ENCODE peak calls at places on chromosomes 13 and 19, in four cellular contexts. G is heart right ventricle; T is heart left ventricle; D is CD8-positive, alpha-beta T cell. B is an unnamed sample.

GRCh38 chr13:32117696-32118095 is 86.1 kb downstream of the FRY start:
- DNase-seq in D (no peak), T (peak; percentile 69), G (peak; percentile 71), B (peak; percentile 70)

GRCh38 chr19:52646571-52647222 is 8.5 kb upstream of the ZNF83 start:
- DNase-seq in G (no peak), D (no peak), T (no peak), B (no peak)

GRCh38 chr19:4705413-4706131 is 18.1 kb downstream of the DPP9 start:
- DNase-seq in D (no peak), G (no peak), T (no peak), B (no peak)

GRCh38 chr13:98856983-98857382 is 104.5 kb upstream of the SLC15A1 start:
- DNase-seq in T (no peak), G (no peak), D (no peak), B (no peak)

GRCh38 chr19:34241513-34242337 is 12.6 kb upstream of the GARRE1 start:
- DNase-seq in T (no peak), D (peak; percentile 13), G (no peak), B (no peak)

GRCh38 chr13:31987071-31987470 is 44.5 kb upstream of the FRY start:
- DNase-seq in D (no peak), G (no peak), T (no peak), B (no peak)

GRCh38 chr13:44843403-44843802 is 145.9 kb downstream of the NUFIP1 start:
- DNase-seq in D (no peak), G (no peak), T (no peak), B (no peak)

GRCh38 chr19:31099470-31100190 is 249.6 kb downstream of the TSHZ3 start:
- DNase-seq in D (no peak), G (no peak), T (no peak), B (no peak)

GRCh38 chr19:16587031-16588023 is 15.1 kb upstream of the SLC35E1 start:
- DNase-seq in G (no peak), T (no peak), D (peak; percentile 72), B (peak; percentile 81)

GRCh38 chr19:44202470-44202869 is 9.9 kb upstream of the ZNF227 start:
- DNase-seq in D (no peak), G (no peak), T (no peak), B (no peak)

GRCh38 chr19:12773571-12773970 is 1.8 kb downstream of the HOOK2 start:
- DNase-seq in D (no peak), G (peak; percentile 51), T (no peak), B (no peak)

GRCh38 chr19:12665646-12666304 is 767 bp downstream of the MAN2B1 start:
- DNase-seq in T (no peak), G (no peak), D (no peak), B (no peak)

GRCh38 chr13:113936566-113936965 is 37.3 kb downstream of the C13orf46 start:
- DNase-seq in T (no peak), D (no peak), G (no peak), B (peak; percentile 54)

GRCh38 chr19:42048992-42049391 is 21.0 kb downstream of the GRIK5 start:
- DNase-seq in D (no peak), T (no peak), G (no peak), B (no peak)

GRCh38 chr19:33445752-33446070 is 72.2 kb downstream of the CEBPG start:
- DNase-seq in G (no peak), D (no peak), T (no peak), B (peak; percentile 36)

GRCh38 chr19:30647891-30648290 is 275.7 kb downstream of the ZNF536 start:
- DNase-seq in T (no peak), G (no peak), D (no peak), B (no peak)

GRCh38 chr13:83162493-83162892 is 719.8 kb downstream of the SLITRK1 start:
- DNase-seq in G (no peak), T (no peak), D (no peak), B (no peak)

GRCh38 chr19:35805518-35806102 is 7.0 kb downstream of the PRODH2 start:
- DNase-seq in D (no peak), T (no peak), G (no peak), B (no peak)

GRCh38 chr13:95463516-95463915 is 89.0 kb upstream of the CLDN10 start:
- DNase-seq in G (no peak), T (no peak), D (no peak), B (no peak)

GRCh38 chr19:52662631-52663030 is 24.5 kb upstream of the ZNF83 start:
- DNase-seq in T (no peak), D (no peak), G (no peak), B (no peak)

GRCh38 chr19:39916236-39916635 is 18.2 kb downstream of the FCGBP start:
- DNase-seq in D (no peak), T (no peak), G (no peak), B (peak; percentile 43)

GRCh38 chr19:52190679-52191293 is 934 bp downstream of the PPP2R1A start:
- DNase-seq in D (no peak), T (peak; percentile 52), G (peak; percentile 56), B (peak; percentile 83)

DNA sequence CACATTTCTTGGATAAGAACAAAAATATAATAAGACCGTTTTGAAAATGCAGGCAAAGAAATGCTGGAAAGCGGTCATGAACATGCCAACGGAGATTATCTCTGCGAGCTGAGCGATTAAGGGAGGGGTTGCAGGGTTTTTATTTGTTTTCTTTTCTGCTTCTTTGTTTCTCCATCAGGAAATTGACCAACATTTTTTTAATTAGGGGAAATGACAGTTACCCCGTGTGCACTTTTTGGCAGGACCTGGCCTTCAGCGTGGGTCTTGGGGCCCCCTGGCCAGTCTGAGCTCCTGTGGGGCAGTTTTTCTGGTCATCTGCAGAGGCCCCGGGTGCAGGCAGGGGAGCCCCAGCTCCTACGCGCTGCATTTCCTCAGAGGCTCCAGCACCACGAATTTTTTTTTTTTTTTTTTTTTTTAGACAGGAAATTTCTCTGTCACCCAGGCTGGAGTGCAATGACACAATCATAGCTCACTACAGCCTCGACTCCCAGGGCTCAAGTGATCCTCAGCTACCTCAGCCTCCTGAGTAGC is 31.3 kb upstream of the HOMER3 start:
- DNase-seq in D (no peak), G (no peak), T (no peak), B (no peak)
- H3K27ac ChIP-seq in D (no peak overlapping the region), G (peak overlapping the region; percentile 35), T (peak overlapping the region; percentile 18), B (no peak overlapping the region)

GRCh38 chr19:50511069-50511822 is at the start of gene JOSD2:
- DNase-seq in G (peak; percentile 98), T (peak; percentile 98), D (peak; percentile 95), B (peak; percentile 100)
- H3K4me1 ChIP-seq in G (peaks cover 13% of the 10 kb centered on the region), T (peaks cover 10% of the 10 kb centered on the region), D (peaks cover 16% of the 10 kb centered on the region), B (peaks cover 6% of the 10 kb centered on the region)

DNA sequence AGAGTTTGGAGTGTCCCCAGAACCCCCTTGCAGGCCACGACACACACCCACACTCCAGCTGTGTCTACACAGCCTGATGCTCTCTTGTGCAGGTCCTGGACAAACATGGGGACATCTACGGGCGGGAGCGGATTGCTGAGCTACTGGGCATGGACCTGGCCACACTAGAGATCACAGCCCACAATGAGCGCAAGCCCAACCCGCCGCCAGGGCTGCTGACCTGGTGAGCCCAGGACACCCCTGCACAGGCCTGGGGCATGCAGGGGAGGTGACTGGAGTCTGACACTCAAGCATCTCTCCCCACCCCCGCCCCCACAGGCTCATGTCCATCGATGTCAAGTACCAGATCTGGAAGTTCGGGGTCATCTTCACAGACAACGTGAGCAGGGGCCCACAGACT is 39.9 kb downstream of the MAP4K1 start:
- DNase-seq in G (no peak), D (no peak), T (no peak), B (no peak)
- H3K27ac ChIP-seq in G (no peak overlapping the region), D (no peak overlapping the region), T (no peak overlapping the region), B (no peak overlapping the region)

DNA sequence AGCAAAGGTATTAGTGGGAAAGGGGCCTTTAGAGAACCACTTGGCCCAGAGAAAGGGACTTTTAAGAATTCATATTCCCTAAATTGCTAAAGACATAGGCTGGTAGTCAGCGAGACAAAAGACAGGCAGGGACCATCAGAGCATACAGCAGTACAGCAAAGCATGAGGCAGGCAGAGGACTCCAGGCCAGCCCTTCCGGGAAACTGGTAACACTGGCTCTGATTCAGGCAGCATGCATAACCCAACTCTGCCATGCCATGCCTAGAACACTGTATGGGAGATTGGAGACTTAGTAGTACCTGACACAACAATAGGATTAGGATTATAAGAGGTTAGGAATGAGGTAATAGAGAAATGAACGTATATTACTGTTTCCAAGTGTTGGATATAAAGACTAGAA is 34.9 kb downstream of the CAB39L start:
- DNase-seq in D (no peak), T (no peak), G (no peak), B (no peak)
- H3K4me1 ChIP-seq in D (no peaks in the 10 kb centered on the region), T (no peaks in the 10 kb centered on the region), G (no peaks in the 10 kb centered on the region), B (no peaks in the 10 kb centered on the region)

DNA sequence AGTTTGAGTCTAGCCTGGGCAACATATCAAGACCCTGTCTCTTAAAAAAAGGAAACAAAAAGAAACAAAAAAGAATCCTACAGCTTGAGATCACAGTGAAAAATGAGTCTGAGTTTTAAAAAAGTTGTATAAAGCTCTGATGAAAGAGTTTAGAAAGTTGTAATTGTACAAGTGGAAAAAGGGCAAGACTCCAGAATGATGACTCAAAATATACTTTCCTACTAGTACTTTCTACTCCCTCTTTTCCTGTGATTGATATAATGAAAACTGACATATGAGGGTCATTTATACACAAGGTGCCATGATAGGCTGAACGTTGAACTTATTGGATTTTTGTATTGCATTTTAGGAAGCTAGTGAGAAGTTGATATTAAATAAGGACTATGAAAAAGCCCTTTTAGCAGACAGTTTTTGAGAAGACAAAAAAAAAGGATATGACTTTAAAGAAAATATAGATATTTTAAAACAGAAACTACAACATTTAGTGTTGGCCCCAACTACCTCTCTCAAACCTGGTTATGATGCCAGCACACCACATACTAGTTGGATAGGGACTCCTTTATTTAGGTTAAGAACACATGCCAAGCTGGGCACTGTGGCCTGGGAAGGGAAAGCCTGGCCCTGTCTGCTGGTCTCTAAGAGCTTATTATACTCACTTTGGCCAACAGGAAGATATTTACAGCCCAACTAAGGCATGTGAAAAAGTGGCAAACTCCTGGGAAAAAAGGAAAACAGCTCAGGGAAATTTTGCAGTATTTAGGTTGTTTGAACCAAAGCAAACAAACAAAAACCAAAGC is 116.6 kb downstream of the KL start:
- DNase-seq in D (no peak), G (no peak), T (no peak), B (no peak)
- H3K27ac ChIP-seq in D (no peak overlapping the region), G (no peak overlapping the region), T (no peak overlapping the region), B (no peak overlapping the region)

GRCh38 chr19:47228937-47229673 is 1.9 kb downstream of the BBC3 start:
- DNase-seq in G (no peak), D (peak; percentile 41), T (no peak), B (no peak)

GRCh38 chr19:47227347-47228167 is 3.4 kb downstream of the BBC3 start:
- DNase-seq in T (peak; percentile 91), D (peak; percentile 38), G (peak; percentile 94), B (peak; percentile 98)

GRCh38 chr19:47225746-47226425 is 5.1 kb downstream of the BBC3 start:
- DNase-seq in T (peak; percentile 93), G (peak; percentile 89), D (peak; percentile 91), B (peak; percentile 97)

GRCh38 chr19:47228168-47228936 is 2.6 kb downstream of the BBC3 start:
- DNase-seq in G (no peak), T (peak; percentile 55), D (peak; percentile 60), B (peak; percentile 89)

GRCh38 chr19:47226426-47227346 is 4.3 kb downstream of the BBC3 start:
- DNase-seq in T (peak; percentile 88), G (peak; percentile 90), D (peak; percentile 36), B (peak; percentile 95)
- H3K4me1 ChIP-seq in T (peaks cover 45% of the 10 kb centered on the region), G (peaks cover 39% of the 10 kb centered on the region), D (peaks cover 45% of the 10 kb centered on the region), B (peaks cover 14% of the 10 kb centered on the region)

B was measured in kidney.